ENCODE peak calls at places on chromosome 1, in nine cellular contexts. R, U, Y, W, G, F, K, O and T are unnamed samples. For H3K4me1 and H3K36me3, the result is how much of the 10 kb centered on the place peaks cover.

GRCh38 chr1:225710804-225711203 is 57.9 kb upstream of the ENAH start:
- DNase-seq in R (no peak), U (no peak), Y (no peak), W (no peak), G (no peak), F (peak), K (no peak), O (no peak), T (no peak)

GRCh38 chr1:212656730-212657129 is 42.9 kb downstream of the BATF3 start:
- DNase-seq in R (no peak), U (no peak), Y (no peak), W (no peak), G (no peak), F (peak), K (no peak), O (no peak), T (no peak)

GRCh38 chr1:1625824-1626206 is 6.2 kb upstream of the MMP23B start:
- DNase-seq in R (no peak), U (no peak), Y (no peak), W (no peak), G (no peak), F (no peak), K (no peak), O (no peak), T (no peak)

GRCh38 chr1:181334724-181335123 is 148.6 kb upstream of the CACNA1E start:
- DNase-seq in R (no peak), U (no peak), Y (no peak), W (no peak), G (no peak), F (no peak), K (no peak), O (no peak), T (no peak)

GRCh38 chr1:54543729-54544496 is 4.1 kb upstream of the ACOT11 start:
- DNase-seq in R (no peak), U (no peak), Y (no peak), W (no peak), G (no peak), F (peak), K (no peak), O (no peak), T (no peak)

GRCh38 chr1:51989582-51990477 is 670 bp downstream of the RAB3B start:
- DNase-seq in R (no peak), U (no peak), Y (no peak), W (no peak), G (no peak), F (no peak), K (no peak), O (peak), T (no peak)

GRCh38 chr1:66542811-66543767 is 9.1 kb downstream of the SGIP1 start:
- DNase-seq in R (peak), U (peak), Y (peak), W (no peak), G (peak), F (peak), K (peak), O (no peak), T (peak)

GRCh38 chr1:40625076-40625475 is 40.4 kb downstream of the RIMS3 start:
- DNase-seq in R (peak), U (peak), Y (peak), W (no peak), G (peak), F (no peak), K (peak), O (peak), T (no peak)

GRCh38 chr1:235583511-235584001 is 66.0 kb downstream of the GNG4 start:
- DNase-seq in R (no peak), U (no peak), Y (no peak), W (peak), G (no peak), F (no peak), K (no peak), O (no peak), T (no peak)

GRCh38 chr1:44423706-44424546 is 18.9 kb downstream of the RNF220 start:
- DNase-seq in R (no peak), U (no peak), Y (peak), W (no peak), G (peak), F (peak), K (peak), O (no peak), T (no peak)

GRCh38 chr1:228984646-228985631 is 249.7 kb downstream of the RHOU start:
- DNase-seq in R (peak), U (no peak), Y (no peak), W (no peak), G (no peak), F (no peak), K (no peak), O (no peak), T (no peak)

GRCh38 chr1:32733573-32734321 is 31.2 kb upstream of the SYNC start:
- DNase-seq in R (no peak), U (no peak), Y (no peak), W (no peak), G (no peak), F (peak), K (no peak), O (peak), T (no peak)

GRCh38 chr1:179230721-179231120 is 1.2 kb upstream of the ABL2 start:
- DNase-seq in R (no peak), U (no peak), Y (no peak), W (no peak), G (no peak), F (no peak), K (peak), O (no peak), T (no peak)

GRCh38 chr1:99465176-99465900 is 180.6 kb upstream of the PALMD start:
- DNase-seq in R (no peak), U (no peak), Y (no peak), W (no peak), G (no peak), F (peak), K (no peak), O (no peak), T (no peak)

GRCh38 chr1:219432191-219432606 is 180.7 kb downstream of the ZC3H11B start:
- DNase-seq in R (no peak), U (no peak), Y (peak), W (no peak), G (no peak), F (peak), K (no peak), O (no peak), T (no peak)

GRCh38 chr1:100611086-100611485 is 73.1 kb downstream of the GPR88 start:
- DNase-seq in R (no peak), U (no peak), Y (no peak), W (no peak), G (no peak), F (no peak), K (no peak), O (no peak), T (no peak)

GRCh38 chr1:200179126-200179780 is 151.7 kb downstream of the NR5A2 start:
- DNase-seq in R (no peak), U (no peak), Y (peak), W (no peak), G (no peak), F (peak), K (no peak), O (no peak), T (no peak)

GRCh38 chr1:29196863-29197589 is 15.3 kb upstream of the SRSF4 start:
- DNase-seq in R (no peak), U (no peak), Y (no peak), W (no peak), G (no peak), F (peak), K (no peak), O (no peak), T (no peak)

GRCh38 chr1:159949123-159949522 is 3.7 kb upstream of the IGSF9 start:
- DNase-seq in R (no peak), U (no peak), Y (no peak), W (no peak), G (no peak), F (no peak), K (peak), O (no peak), T (no peak)

GRCh38 chr1:225825078-225825477 is 15.2 kb downstream of the EPHX1 start:
- DNase-seq in R (no peak), U (no peak), Y (peak), W (no peak), G (no peak), F (no peak), K (no peak), O (no peak), T (no peak)

GRCh38 chr1:152110365-152110859 is 4.8 kb downstream of the TCHH start:
- DNase-seq in R (no peak), U (no peak), Y (peak), W (peak), G (peak), F (peak), K (peak), O (peak), T (no peak)

GRCh38 chr1:22325531-22326371 is 125.9 kb upstream of the ZBTB40 start:
- DNase-seq in R (peak), U (no peak), Y (no peak), W (peak), G (no peak), F (no peak), K (no peak), O (no peak), T (no peak)

GRCh38 chr1:220696863-220697231 is 6.7 kb downstream of the C1orf115 start:
- DNase-seq in R (no peak), U (no peak), Y (no peak), W (no peak), G (no peak), F (peak), K (no peak), O (no peak), T (no peak)

GRCh38 chr1:36910886-36911540 is 123.3 kb downstream of the GRIK3 start:
- DNase-seq in R (no peak), U (no peak), Y (no peak), W (no peak), G (no peak), F (no peak), K (no peak), O (no peak), T (no peak)

GRCh38 chr1:59214764-59215208 is 82.1 kb upstream of the FGGY start:
- DNase-seq in R (no peak), U (no peak), Y (peak), W (peak), G (no peak), F (peak), K (peak), O (no peak), T (no peak)

GRCh38 chr1:201563406-201563780 is 24.5 kb downstream of the NAV1 start:
- DNase-seq in R (no peak), U (no peak), Y (no peak), W (no peak), G (no peak), F (no peak), K (no peak), O (no peak), T (no peak)
- H3K4me1 ChIP-seq in R (under half), U (under half), Y (under half), W (under half), G (half or more), F (under half), K (under half), O (under half), T (half or more)

GRCh38 chr1:10791117-10791951 is 5.1 kb downstream of the CASZ1 start:
- DNase-seq in R (no peak), U (no peak), Y (peak), W (no peak), G (no peak), F (no peak), K (no peak), O (peak), T (no peak)
- H3K27ac ChIP-seq in R (peak), U (peak), Y (peak), W (no peak), G (no peak), F (no peak), K (peak), O (no peak), T (no peak)

GRCh38 chr1:247037483-247038320 is 29.8 kb upstream of the ZNF695 start:
- DNase-seq in R (no peak), U (no peak), Y (no peak), W (no peak), G (no peak), F (no peak), K (no peak), O (no peak), T (no peak)
- H3K36me3 ChIP-seq in R (under half), U (under half), Y (under half), W (under half), G (under half), F (under half), K (under half), O (half or more), T (under half)

GRCh38 chr1:223717695-223718363 is 5.5 kb downstream of the CAPN2 start:
- DNase-seq in R (no peak), U (no peak), Y (no peak), W (no peak), G (no peak), F (no peak), K (no peak), O (no peak), T (no peak)
- H3K4me1 ChIP-seq in R (half or more), U (under half), Y (half or more), W (half or more), G (under half), F (under half), K (under half), O (under half), T (half or more)

GRCh38 chr1:183808296-183809027 is 3.5 kb downstream of the RGL1 start:
- DNase-seq in R (no peak), U (no peak), Y (no peak), W (no peak), G (no peak), F (no peak), K (no peak), O (peak), T (no peak)

GRCh38 chr1:183810172-183810571 is 5.3 kb downstream of the RGL1 start:
- DNase-seq in R (no peak), U (no peak), Y (peak), W (no peak), G (no peak), F (peak), K (no peak), O (no peak), T (no peak)

GRCh38 chr1:183806086-183806485 is 1.2 kb downstream of the RGL1 start:
- DNase-seq in R (no peak), U (no peak), Y (no peak), W (no peak), G (no peak), F (peak), K (no peak), O (no peak), T (no peak)

GRCh38 chr1:183806650-183807049 is 1.7 kb downstream of the RGL1 start:
- DNase-seq in R (no peak), U (no peak), Y (no peak), W (no peak), G (no peak), F (no peak), K (no peak), O (peak), T (no peak)

DNA sequence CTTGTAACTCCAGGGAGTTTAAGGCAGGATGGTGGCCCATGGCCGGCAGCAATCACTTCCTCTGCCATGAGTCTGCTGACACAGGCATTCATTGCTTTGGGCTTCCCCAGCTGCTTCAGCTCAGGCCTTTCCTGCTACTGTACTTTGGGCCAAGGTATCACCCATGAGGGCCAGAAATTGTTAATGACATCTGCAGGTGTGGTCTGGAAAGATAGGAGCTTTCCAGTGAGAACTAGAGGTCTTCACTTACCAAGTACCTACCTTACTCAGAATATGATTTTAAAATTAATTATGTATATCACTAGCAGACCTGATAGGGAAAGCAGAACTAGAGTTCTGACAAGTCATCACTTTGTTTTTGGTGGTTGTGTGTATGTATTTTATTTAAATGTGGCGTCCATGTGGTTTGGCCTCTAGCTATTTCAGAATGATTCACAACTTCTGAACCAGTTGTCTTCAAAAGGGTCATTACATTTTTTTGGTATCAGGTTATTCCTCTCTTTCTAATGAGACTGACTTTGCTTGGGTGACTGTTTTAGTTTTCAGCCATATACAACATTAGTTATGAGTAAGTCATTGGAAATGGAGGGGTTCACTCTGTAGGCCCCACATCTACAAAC is 2.7 kb downstream of the RGL1 start:
- DNase-seq in R (no peak), U (no peak), Y (peak), W (no peak), G (no peak), F (peak), K (no peak), O (no peak), T (no peak)
- H3K27ac ChIP-seq in R (peak), U (no peak), Y (no peak), W (no peak), G (no peak), F (peak), K (no peak), O (peak), T (no peak)

GRCh38 chr1:105343317-105343716 is 1593.6 kb downstream of the AMY1C start:
- DNase-seq in R (no peak), U (no peak), Y (no peak), W (no peak), G (no peak), F (no peak), K (no peak), O (no peak), T (no peak)

DNA sequence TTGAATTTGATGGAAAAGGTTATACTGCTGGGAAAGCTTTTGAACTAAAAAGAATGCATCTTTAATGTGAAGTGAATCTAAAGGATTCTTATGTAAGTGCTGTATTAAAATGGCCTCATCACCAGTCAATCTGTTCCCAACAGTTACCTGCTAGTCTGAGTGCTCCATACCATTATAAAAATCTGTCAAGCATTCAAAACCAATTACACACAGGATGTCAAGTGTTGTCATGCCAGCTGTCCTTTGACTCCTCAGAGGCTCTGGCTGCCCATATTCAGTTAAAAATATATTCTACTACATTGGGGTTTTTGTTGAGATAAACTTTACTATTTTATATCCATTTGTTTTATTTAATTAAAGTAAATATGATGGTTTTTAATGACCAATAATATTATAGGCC is 1587.7 kb downstream of the AMY1C start:
- DNase-seq in R (no peak), U (no peak), Y (no peak), W (no peak), G (no peak), F (no peak), K (no peak), O (no peak), T (no peak)
- H3K36me3 ChIP-seq in R (under half), U (under half), Y (under half), W (under half), G (under half), F (under half), K (under half), O (under half), T (under half)